ENCODE peak calls at places on chromosomes 12 and 14, in seven cellular contexts. One of them, this sample, is unnamed.

GRCh38 chr12:34406996-34407300 is 384.7 kb downstream of the ALG10 start:
- DNase-seq in foreskin fibroblast: no peak
- DNase-seq in HCEC 1CT: no peak
- DNase-seq in CD8-positive, alpha-beta T cell: no peak
- DNase-seq in neuronal stem cell: no peak
- DNase-seq in substantia nigra: no peak
- DNase-seq in left ventricle myocardium inferior: no peak
- DNase-seq in this sample: no peak

GRCh38 chr12:39375206-39375808 is 67.6 kb downstream of the KIF21A start:
- DNase-seq in foreskin fibroblast: no peak
- DNase-seq in HCEC 1CT: no peak
- DNase-seq in CD8-positive, alpha-beta T cell: no peak
- DNase-seq in neuronal stem cell: no peak
- DNase-seq in substantia nigra: no peak
- DNase-seq in left ventricle myocardium inferior: no peak
- DNase-seq in this sample: no peak

GRCh38 chr12:105079011-105079570 is 5.2 kb downstream of the ALDH1L2 start:
- DNase-seq in foreskin fibroblast: no peak
- DNase-seq in HCEC 1CT: no peak
- DNase-seq in CD8-positive, alpha-beta T cell: no peak
- DNase-seq in neuronal stem cell: no peak
- DNase-seq in substantia nigra: no peak
- DNase-seq in left ventricle myocardium inferior: no peak
- DNase-seq in this sample: no peak

GRCh38 chr14:77122555-77123125 is 19.0 kb downstream of the ZDHHC22 start:
- DNase-seq in foreskin fibroblast: no peak
- DNase-seq in HCEC 1CT: no peak
- DNase-seq in CD8-positive, alpha-beta T cell: no peak
- DNase-seq in neuronal stem cell: no peak
- DNase-seq in substantia nigra: no peak
- DNase-seq in left ventricle myocardium inferior: no peak
- DNase-seq in this sample: no peak

GRCh38 chr12:49345840-49346658 is 639 bp upstream of the DNAJC22 start:
- DNase-seq in foreskin fibroblast: no peak
- DNase-seq in HCEC 1CT: no peak
- DNase-seq in CD8-positive, alpha-beta T cell: no peak
- DNase-seq in neuronal stem cell: no peak
- DNase-seq in substantia nigra: no peak
- DNase-seq in left ventricle myocardium inferior: no peak
- DNase-seq in this sample: no peak

GRCh38 chr12:68310370-68310769 is 21.8 kb downstream of the MDM1 start:
- DNase-seq in foreskin fibroblast: peak
- DNase-seq in HCEC 1CT: peak
- DNase-seq in CD8-positive, alpha-beta T cell: no peak
- DNase-seq in neuronal stem cell: no peak
- DNase-seq in substantia nigra: no peak
- DNase-seq in left ventricle myocardium inferior: no peak
- DNase-seq in this sample: no peak

GRCh38 chr12:72632286-72632685 is 360.1 kb downstream of the TRHDE start:
- DNase-seq in foreskin fibroblast: peak
- DNase-seq in HCEC 1CT: no peak
- DNase-seq in CD8-positive, alpha-beta T cell: no peak
- DNase-seq in neuronal stem cell: no peak
- DNase-seq in substantia nigra: no peak
- DNase-seq in left ventricle myocardium inferior: no peak
- DNase-seq in this sample: no peak

GRCh38 chr12:31897791-31898503 is 61.3 kb upstream of the RESF1 start:
- DNase-seq in foreskin fibroblast: peak
- DNase-seq in HCEC 1CT: no peak
- DNase-seq in CD8-positive, alpha-beta T cell: no peak
- DNase-seq in neuronal stem cell: no peak
- DNase-seq in substantia nigra: no peak
- DNase-seq in left ventricle myocardium inferior: peak
- DNase-seq in this sample: peak

GRCh38 chr12:65615091-65615490 is 209.2 kb upstream of the HMGA2 start:
- DNase-seq in foreskin fibroblast: peak
- DNase-seq in HCEC 1CT: peak
- DNase-seq in CD8-positive, alpha-beta T cell: no peak
- DNase-seq in neuronal stem cell: no peak
- DNase-seq in substantia nigra: no peak
- DNase-seq in left ventricle myocardium inferior: no peak
- DNase-seq in this sample: no peak

GRCh38 chr12:5200276-5201087 is 156.8 kb downstream of the KCNA5 start:
- DNase-seq in foreskin fibroblast: no peak
- DNase-seq in HCEC 1CT: no peak
- DNase-seq in CD8-positive, alpha-beta T cell: no peak
- DNase-seq in neuronal stem cell: peak
- DNase-seq in substantia nigra: peak
- DNase-seq in left ventricle myocardium inferior: peak
- DNase-seq in this sample: no peak

GRCh38 chr14:105485720-105486332 is 860 bp upstream of the CRIP1 start:
- DNase-seq in foreskin fibroblast: no peak
- DNase-seq in HCEC 1CT: no peak
- DNase-seq in CD8-positive, alpha-beta T cell: peak
- DNase-seq in neuronal stem cell: no peak
- DNase-seq in substantia nigra: no peak
- DNase-seq in left ventricle myocardium inferior: peak
- DNase-seq in this sample: no peak

GRCh38 chr14:33693237-33693636 is 257.6 kb downstream of the EGLN3 start:
- DNase-seq in foreskin fibroblast: peak
- DNase-seq in HCEC 1CT: no peak
- DNase-seq in CD8-positive, alpha-beta T cell: no peak
- DNase-seq in neuronal stem cell: no peak
- DNase-seq in substantia nigra: no peak
- DNase-seq in left ventricle myocardium inferior: no peak
- DNase-seq in this sample: no peak

GRCh38 chr12:4036872-4037271 is 163.7 kb upstream of the PARP11 start:
- DNase-seq in foreskin fibroblast: no peak
- DNase-seq in HCEC 1CT: no peak
- DNase-seq in CD8-positive, alpha-beta T cell: no peak
- DNase-seq in neuronal stem cell: no peak
- DNase-seq in substantia nigra: no peak
- DNase-seq in left ventricle myocardium inferior: no peak
- DNase-seq in this sample: no peak

GRCh38 chr14:93926873-93927571 is at the start of gene FAM181A:
- DNase-seq in foreskin fibroblast: no peak
- DNase-seq in HCEC 1CT: no peak
- DNase-seq in CD8-positive, alpha-beta T cell: no peak
- DNase-seq in neuronal stem cell: peak
- DNase-seq in substantia nigra: peak
- DNase-seq in left ventricle myocardium inferior: no peak
- DNase-seq in this sample: no peak

GRCh38 chr14:71021347-71022014 is 114.2 kb downstream of the PCNX1 start:
- DNase-seq in foreskin fibroblast: peak
- DNase-seq in HCEC 1CT: peak
- DNase-seq in CD8-positive, alpha-beta T cell: no peak
- DNase-seq in neuronal stem cell: no peak
- DNase-seq in substantia nigra: no peak
- DNase-seq in left ventricle myocardium inferior: no peak
- DNase-seq in this sample: no peak

GRCh38 chr12:94704452-94704871 is 54.1 kb upstream of the TMCC3 start:
- DNase-seq in foreskin fibroblast: peak
- DNase-seq in HCEC 1CT: peak
- DNase-seq in CD8-positive, alpha-beta T cell: no peak
- DNase-seq in neuronal stem cell: no peak
- DNase-seq in substantia nigra: no peak
- DNase-seq in left ventricle myocardium inferior: no peak
- DNase-seq in this sample: no peak

GRCh38 chr12:69648476-69648875 is 37.8 kb upstream of the LRRC10 start:
- DNase-seq in foreskin fibroblast: peak
- DNase-seq in HCEC 1CT: peak
- DNase-seq in CD8-positive, alpha-beta T cell: no peak
- DNase-seq in neuronal stem cell: no peak
- DNase-seq in substantia nigra: no peak
- DNase-seq in left ventricle myocardium inferior: no peak
- DNase-seq in this sample: no peak

GRCh38 chr12:95980437-95980836 is 15.7 kb downstream of the HAL start:
- DNase-seq in foreskin fibroblast: no peak
- DNase-seq in HCEC 1CT: no peak
- DNase-seq in CD8-positive, alpha-beta T cell: no peak
- DNase-seq in neuronal stem cell: no peak
- DNase-seq in substantia nigra: no peak
- DNase-seq in left ventricle myocardium inferior: no peak
- DNase-seq in this sample: no peak

GRCh38 chr12:124381454-124382207 is 86.7 kb downstream of the RFLNA start:
- DNase-seq in foreskin fibroblast: no peak
- DNase-seq in HCEC 1CT: peak
- DNase-seq in CD8-positive, alpha-beta T cell: no peak
- DNase-seq in neuronal stem cell: no peak
- DNase-seq in substantia nigra: peak
- DNase-seq in left ventricle myocardium inferior: peak
- DNase-seq in this sample: no peak

GRCh38 chr14:88986146-88986841 is 161.8 kb downstream of the TTC8 start:
- DNase-seq in foreskin fibroblast: peak
- DNase-seq in HCEC 1CT: peak
- DNase-seq in CD8-positive, alpha-beta T cell: no peak
- DNase-seq in neuronal stem cell: no peak
- DNase-seq in substantia nigra: no peak
- DNase-seq in left ventricle myocardium inferior: peak
- DNase-seq in this sample: no peak

GRCh38 chr12:51393676-51394545 is 2.7 kb upstream of the GALNT6 start:
- DNase-seq in foreskin fibroblast: peak
- DNase-seq in HCEC 1CT: peak
- DNase-seq in CD8-positive, alpha-beta T cell: peak
- DNase-seq in neuronal stem cell: no peak
- DNase-seq in substantia nigra: no peak
- DNase-seq in left ventricle myocardium inferior: no peak
- DNase-seq in this sample: peak

GRCh38 chr12:94922561-94922960 is 80.9 kb downstream of the NDUFA12 start:
- DNase-seq in foreskin fibroblast: no peak
- DNase-seq in HCEC 1CT: no peak
- DNase-seq in CD8-positive, alpha-beta T cell: no peak
- DNase-seq in neuronal stem cell: no peak
- DNase-seq in substantia nigra: no peak
- DNase-seq in left ventricle myocardium inferior: no peak
- DNase-seq in this sample: no peak

GRCh38 chr14:21825147-21825743 is 151.6 kb upstream of the OR4E1 start:
- DNase-seq in foreskin fibroblast: no peak
- DNase-seq in HCEC 1CT: peak
- DNase-seq in CD8-positive, alpha-beta T cell: no peak
- DNase-seq in neuronal stem cell: peak
- DNase-seq in substantia nigra: no peak
- DNase-seq in left ventricle myocardium inferior: no peak
- DNase-seq in this sample: peak

GRCh38 chr14:97771340-97772045 is 974.3 kb downstream of the VRK1 start:
- DNase-seq in foreskin fibroblast: no peak
- DNase-seq in HCEC 1CT: no peak
- DNase-seq in CD8-positive, alpha-beta T cell: no peak
- DNase-seq in neuronal stem cell: no peak
- DNase-seq in substantia nigra: no peak
- DNase-seq in left ventricle myocardium inferior: no peak
- DNase-seq in this sample: no peak

GRCh38 chr12:30015661-30016060 is 231.9 kb upstream of the TMTC1 start:
- DNase-seq in foreskin fibroblast: no peak
- DNase-seq in HCEC 1CT: no peak
- DNase-seq in CD8-positive, alpha-beta T cell: no peak
- DNase-seq in neuronal stem cell: no peak
- DNase-seq in substantia nigra: no peak
- DNase-seq in left ventricle myocardium inferior: no peak
- DNase-seq in this sample: no peak

GRCh38 chr14:60250318-60251035 is 1.5 kb downstream of the PPM1A start:
- DNase-seq in foreskin fibroblast: no peak
- DNase-seq in HCEC 1CT: peak
- DNase-seq in CD8-positive, alpha-beta T cell: no peak
- DNase-seq in neuronal stem cell: peak
- DNase-seq in substantia nigra: no peak
- DNase-seq in left ventricle myocardium inferior: no peak
- DNase-seq in this sample: no peak

GRCh38 chr14:77882098-77882497 is 82.2 kb downstream of the ADCK1 start:
- DNase-seq in foreskin fibroblast: peak
- DNase-seq in HCEC 1CT: no peak
- DNase-seq in CD8-positive, alpha-beta T cell: no peak
- DNase-seq in neuronal stem cell: no peak
- DNase-seq in substantia nigra: peak
- DNase-seq in left ventricle myocardium inferior: peak
- DNase-seq in this sample: no peak

GRCh38 chr12:95277139-95277538 is 59.5 kb downstream of the VEZT start:
- DNase-seq in foreskin fibroblast: peak
- DNase-seq in HCEC 1CT: peak
- DNase-seq in CD8-positive, alpha-beta T cell: no peak
- DNase-seq in neuronal stem cell: no peak
- DNase-seq in substantia nigra: no peak
- DNase-seq in left ventricle myocardium inferior: no peak
- DNase-seq in this sample: no peak

GRCh38 chr14:50796391-50796790 is 34.6 kb downstream of the NIN start:
- DNase-seq in foreskin fibroblast: no peak
- DNase-seq in HCEC 1CT: no peak
- DNase-seq in CD8-positive, alpha-beta T cell: no peak
- DNase-seq in neuronal stem cell: no peak
- DNase-seq in substantia nigra: no peak
- DNase-seq in left ventricle myocardium inferior: no peak
- DNase-seq in this sample: no peak

GRCh38 chr12:119020377-119021360 is 39.3 kb downstream of the SRRM4 start:
- DNase-seq in foreskin fibroblast: no peak
- DNase-seq in HCEC 1CT: no peak
- DNase-seq in CD8-positive, alpha-beta T cell: no peak
- DNase-seq in neuronal stem cell: peak
- DNase-seq in substantia nigra: no peak
- DNase-seq in left ventricle myocardium inferior: peak
- DNase-seq in this sample: no peak

GRCh38 chr14:90295870-90296516 is 35.7 kb downstream of the NRDE2 start:
- DNase-seq in foreskin fibroblast: no peak
- DNase-seq in HCEC 1CT: no peak
- DNase-seq in CD8-positive, alpha-beta T cell: no peak
- DNase-seq in neuronal stem cell: no peak
- DNase-seq in substantia nigra: no peak
- DNase-seq in left ventricle myocardium inferior: no peak
- DNase-seq in this sample: no peak

GRCh38 chr12:132305991-132306884 is 23.2 kb downstream of the GALNT9 start:
- DNase-seq in foreskin fibroblast: no peak
- DNase-seq in HCEC 1CT: no peak
- DNase-seq in CD8-positive, alpha-beta T cell: no peak
- DNase-seq in neuronal stem cell: no peak
- DNase-seq in substantia nigra: no peak
- DNase-seq in left ventricle myocardium inferior: no peak
- DNase-seq in this sample: no peak

GRCh38 chr12:78916845-78917480 is 52.4 kb downstream of the SYT1 start:
- DNase-seq in foreskin fibroblast: no peak
- DNase-seq in HCEC 1CT: peak
- DNase-seq in CD8-positive, alpha-beta T cell: no peak
- DNase-seq in neuronal stem cell: no peak
- DNase-seq in substantia nigra: no peak
- DNase-seq in left ventricle myocardium inferior: no peak
- DNase-seq in this sample: no peak

GRCh38 chr12:19642305-19642704 is 203.0 kb downstream of the AEBP2 start:
- DNase-seq in foreskin fibroblast: no peak
- DNase-seq in HCEC 1CT: no peak
- DNase-seq in CD8-positive, alpha-beta T cell: no peak
- DNase-seq in neuronal stem cell: no peak
- DNase-seq in substantia nigra: no peak
- DNase-seq in left ventricle myocardium inferior: no peak
- DNase-seq in this sample: no peak

GRCh38 chr14:60723218-60724079 is 702 bp downstream of the SIX4 start:
- DNase-seq in foreskin fibroblast: peak
- DNase-seq in HCEC 1CT: peak
- DNase-seq in CD8-positive, alpha-beta T cell: no peak
- DNase-seq in neuronal stem cell: peak
- DNase-seq in substantia nigra: no peak
- DNase-seq in left ventricle myocardium inferior: no peak
- DNase-seq in this sample: no peak

This sample was measured in T-cell.